ENCODE peak calls at places on chromosomes 3 and 15, in four cellular contexts. One of them, this sample, is unnamed.

GRCh38 chr3:107506458-107506857 is 16.3 kb upstream of the BBX start:
- DNase-seq in A549: no peak
- DNase-seq in H1: no peak
- DNase-seq in IMR-90: peak
- DNase-seq in this sample: no peak

GRCh38 chr3:60448668-60449067 is 802.6 kb downstream of the FHIT start:
- DNase-seq in A549: no peak
- DNase-seq in H1: no peak
- DNase-seq in IMR-90: no peak
- DNase-seq in this sample: no peak

GRCh38 chr3:13308406-13308805 is 111.7 kb downstream of the NUP210 start:
- DNase-seq in A549: peak
- DNase-seq in H1: peak
- DNase-seq in IMR-90: peak
- DNase-seq in this sample: peak

GRCh38 chr3:10395196-10395595 is 74.3 kb upstream of the SEC13 start:
- DNase-seq in A549: no peak
- DNase-seq in H1: no peak
- DNase-seq in IMR-90: no peak
- DNase-seq in this sample: peak

GRCh38 chr15:80773792-80774352 is 5.3 kb upstream of the CEMIP start:
- DNase-seq in A549: no peak
- DNase-seq in H1: no peak
- DNase-seq in IMR-90: no peak
- DNase-seq in this sample: no peak

GRCh38 chr3:100910986-100911385 is 82.2 kb downstream of the ABI3BP start:
- DNase-seq in A549: no peak
- DNase-seq in H1: no peak
- DNase-seq in IMR-90: no peak
- DNase-seq in this sample: no peak

GRCh38 chr3:8371085-8371551 is 130.5 kb upstream of the LMCD1 start:
- DNase-seq in A549: no peak
- DNase-seq in H1: no peak
- DNase-seq in IMR-90: peak
- DNase-seq in this sample: no peak

GRCh38 chr3:171416061-171416460 is 44.1 kb downstream of the TNIK start:
- DNase-seq in A549: no peak
- DNase-seq in H1: no peak
- DNase-seq in IMR-90: peak
- DNase-seq in this sample: no peak

GRCh38 chr3:121970047-121970446 is 52.0 kb downstream of the ILDR1 start:
- DNase-seq in A549: no peak
- DNase-seq in H1: no peak
- DNase-seq in IMR-90: peak
- DNase-seq in this sample: no peak

GRCh38 chr3:30553641-30554316 is 52.6 kb upstream of the TGFBR2 start:
- DNase-seq in A549: peak
- DNase-seq in H1: no peak
- DNase-seq in IMR-90: peak
- DNase-seq in this sample: no peak

DNA sequence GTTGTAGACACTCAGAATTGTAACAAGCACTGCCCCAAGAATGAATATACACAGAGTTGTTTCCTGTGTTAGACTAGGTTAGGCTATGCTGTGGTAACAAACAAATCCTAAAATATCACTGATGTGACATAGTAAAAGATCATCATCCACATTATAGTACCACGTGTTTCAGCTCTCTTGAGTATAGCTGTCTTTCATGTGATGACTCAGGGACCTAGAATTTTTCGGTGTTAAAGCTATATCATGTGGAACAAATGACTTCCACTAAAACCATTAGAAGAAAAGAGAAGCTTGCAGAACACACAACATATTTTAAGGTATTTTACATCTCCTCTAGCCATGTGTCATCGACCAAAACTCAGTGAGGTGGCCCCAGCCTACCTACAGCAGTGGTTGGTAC is 307.9 kb upstream of the RBMS3 start:
- DNase-seq in A549: no peak
- DNase-seq in H1: no peak
- DNase-seq in IMR-90: no peak
- DNase-seq in this sample: no peak
- TF ChIP-seq USF2 in A549: no peak
- TF ChIP-seq USF2 in H1: no peak
- TF ChIP-seq USF2 in IMR-90: no peak
- TF ChIP-seq USF2 in this sample: no peak

GRCh38 chr3:130374908-130375307 is 29.4 kb downstream of the COL6A5 start:
- DNase-seq in A549: no peak
- DNase-seq in H1: no peak
- DNase-seq in IMR-90: no peak
- DNase-seq in this sample: no peak
- TF ChIP-seq USF2 in A549: no peak
- TF ChIP-seq USF2 in H1: no peak
- TF ChIP-seq USF2 in IMR-90: no peak
- TF ChIP-seq USF2 in this sample: no peak

GRCh38 chr3:139677341-139678155 is at the start of gene NMNAT3:
- DNase-seq in A549: peak
- DNase-seq in H1: peak
- DNase-seq in IMR-90: peak
- DNase-seq in this sample: peak
- TF ChIP-seq USF2 in A549: peak
- TF ChIP-seq USF2 in H1: peak
- TF ChIP-seq USF2 in IMR-90: no peak
- TF ChIP-seq USF2 in this sample: peak

GRCh38 chr3:177804646-177805045 is 607.4 kb upstream of the TBL1XR1 start:
- DNase-seq in A549: no peak
- DNase-seq in H1: no peak
- DNase-seq in IMR-90: no peak
- DNase-seq in this sample: no peak

GRCh38 chr3:177804032-177804431 is 606.8 kb upstream of the TBL1XR1 start:
- DNase-seq in A549: no peak
- DNase-seq in H1: no peak
- DNase-seq in IMR-90: no peak
- DNase-seq in this sample: no peak

GRCh38 chr3:177811111-177811510 is 613.8 kb upstream of the TBL1XR1 start:
- DNase-seq in A549: no peak
- DNase-seq in H1: no peak
- DNase-seq in IMR-90: no peak
- DNase-seq in this sample: no peak

GRCh38 chr3:177810162-177810623 is 612.9 kb upstream of the TBL1XR1 start:
- DNase-seq in A549: peak
- DNase-seq in H1: no peak
- DNase-seq in IMR-90: peak
- DNase-seq in this sample: no peak

GRCh38 chr3:177807150-177807875 is 610.0 kb upstream of the TBL1XR1 start:
- DNase-seq in A549: no peak
- DNase-seq in H1: no peak
- DNase-seq in IMR-90: no peak
- DNase-seq in this sample: no peak
- TF ChIP-seq USF2 in A549: no peak
- TF ChIP-seq USF2 in H1: no peak
- TF ChIP-seq USF2 in IMR-90: no peak
- TF ChIP-seq USF2 in this sample: no peak